ENCODE peak calls at places on chromosomes 4 and X, in eight cellular contexts. X is HS-27A, S is activated T-cell treated with anti-CD3 and anti-CD28 coated beads for 48 hours, L is KBM-7, Y is EL, V is EH, I is OCI-LY7, Z is fibroblast of pulmonary artery. C is an unnamed sample.
A peak's percentile ranks its signal among the peaks of the same experiment; 100 is the strongest.

GRCh38 chrX:31036895-31037294 is 34.9 kb downstream of the FTHL17 start:
- DNase-seq in X (no peak), S (no peak), L (peak; percentile 64), Y (peak; percentile 42), V (peak; percentile 59), I (peak; percentile 54), Z (peak; percentile 56), C (peak; percentile 61)

GRCh38 chrX:70500826-70501225 is 56.2 kb downstream of the DLG3 start:
- DNase-seq in X (no peak), S (no peak), L (no peak), Y (no peak), V (no peak), I (no peak), Z (no peak), C (no peak)

GRCh38 chrX:23756165-23756564 is 13.1 kb upstream of the ACOT9 start:
- DNase-seq in X (no peak), S (peak; percentile 23), L (peak; percentile 85), Y (peak; percentile 55), V (peak; percentile 58), I (peak; percentile 73), Z (peak; percentile 64), C (peak; percentile 37)

GRCh38 chr4:88623097-88623496 is 30.8 kb downstream of the HERC3 start:
- DNase-seq in X (peak; percentile 78), S (no peak), L (no peak), Y (peak; percentile 94), V (peak; percentile 96), I (no peak), Z (peak; percentile 76), C (peak; percentile 98)

GRCh38 chr4:35725131-35725530 is 519.2 kb downstream of the ARAP2 start:
- DNase-seq in X (no peak), S (no peak), L (peak; percentile 4), Y (no peak), V (no peak), I (peak; percentile 2), Z (no peak), C (no peak)

GRCh38 chr4:1318046-1318375 is 28.3 kb downstream of the MAEA start:
- DNase-seq in X (no peak), S (no peak), L (no peak), Y (no peak), V (no peak), I (no peak), Z (no peak), C (no peak)

GRCh38 chr4:112140536-112140935 is 4.7 kb upstream of the FAM241A start:
- DNase-seq in X (no peak), S (no peak), L (no peak), Y (no peak), V (peak; percentile 2), I (no peak), Z (peak; percentile 28), C (no peak)

GRCh38 chr4:154425514-154425913 is 66.1 kb downstream of the DCHS2 start:
- DNase-seq in X (no peak), S (no peak), L (no peak), Y (no peak), V (no peak), I (no peak), Z (no peak), C (no peak)

GRCh38 chr4:36128689-36129088 is 115.6 kb downstream of the ARAP2 start:
- DNase-seq in X (no peak), S (no peak), L (no peak), Y (no peak), V (no peak), I (no peak), Z (peak; percentile 33), C (no peak)

GRCh38 chr4:7365472-7366179 is 69.1 kb downstream of the PSAPL1 start:
- DNase-seq in X (no peak), S (no peak), L (no peak), Y (no peak), V (no peak), I (no peak), Z (no peak), C (no peak)

GRCh38 chr4:153337686-153338085 is 6.8 kb upstream of the MND1 start:
- DNase-seq in X (no peak), S (no peak), L (no peak), Y (no peak), V (no peak), I (no peak), Z (no peak), C (no peak)

GRCh38 chr4:148737071-148737470 is 294.9 kb upstream of the NR3C2 start:
- DNase-seq in X (no peak), S (no peak), L (no peak), Y (no peak), V (no peak), I (no peak), Z (no peak), C (no peak)

GRCh38 chr4:135492439-135492838 is 1290.8 kb upstream of the PABPC4L start:
- DNase-seq in X (no peak), S (no peak), L (no peak), Y (no peak), V (no peak), I (no peak), Z (no peak), C (no peak)

GRCh38 chrX:2395261-2395850 is 105.4 kb downstream of the DHRSX start:
- DNase-seq in X (no peak), S (no peak), L (no peak), Y (no peak), V (no peak), I (no peak), Z (no peak), C (no peak)

GRCh38 chr4:24471623-24472510 is 112.5 kb downstream of the DHX15 start:
- DNase-seq in X (no peak), S (no peak), L (peak; percentile 3), Y (peak; percentile 24), V (no peak), I (no peak), Z (no peak), C (no peak)

GRCh38 chr4:80180743-80181142 is 16.6 kb upstream of the PRDM8 start:
- DNase-seq in X (no peak), S (no peak), L (no peak), Y (peak; percentile 53), V (peak; percentile 51), I (no peak), Z (no peak), C (no peak)

GRCh38 chr4:141180991-141181760 is 39.5 kb upstream of the ZNF330 start:
- DNase-seq in X (no peak), S (no peak), L (no peak), Y (peak; percentile 17), V (peak; percentile 20), I (no peak), Z (no peak), C (peak; percentile 24)

GRCh38 chrX:132876509-132876837 is 82.0 kb downstream of the HS6ST2 start:
- DNase-seq in X (no peak), S (no peak), L (no peak), Y (no peak), V (no peak), I (no peak), Z (no peak), C (no peak)

GRCh38 chr4:54842226-54843055 is 184.7 kb downstream of the KIT start:
- DNase-seq in X (no peak), S (no peak), L (no peak), Y (no peak), V (no peak), I (no peak), Z (no peak), C (no peak)

GRCh38 chrX:133053854-133054565 is 42.9 kb downstream of the USP26 start:
- DNase-seq in X (no peak), S (no peak), L (no peak), Y (no peak), V (no peak), I (no peak), Z (no peak), C (peak; percentile 16)

GRCh38 chr4:135354876-135355275 is 1153.3 kb upstream of the PABPC4L start:
- DNase-seq in X (no peak), S (no peak), L (no peak), Y (peak; percentile 3), V (peak; percentile 5), I (no peak), Z (peak; percentile 11), C (no peak)

GRCh38 chr4:186844059-186844681 is 120.5 kb upstream of the FAT1 start:
- DNase-seq in X (no peak), S (no peak), L (peak; percentile 39), Y (peak; percentile 70), V (peak; percentile 91), I (no peak), Z (peak; percentile 72), C (no peak)

GRCh38 chr4:178165251-178165650 is 723.0 kb upstream of the AGA start:
- DNase-seq in X (no peak), S (no peak), L (no peak), Y (no peak), V (no peak), I (no peak), Z (no peak), C (no peak)

GRCh38 chrX:24260827-24261550 is 52.9 kb downstream of the SUPT20HL2 start:
- DNase-seq in X (no peak), S (no peak), L (peak; percentile 87), Y (peak; percentile 46), V (peak; percentile 41), I (no peak), Z (peak; percentile 62), C (no peak)

GRCh38 chr4:81471361-81472248 is at the start of gene RASGEF1B:
- DNase-seq in X (no peak), S (peak; percentile 96), L (peak; percentile 64), Y (peak; percentile 59), V (peak; percentile 70), I (peak; percentile 91), Z (peak; percentile 82), C (peak; percentile 88)

GRCh38 chr4:73142995-73143547 is 73.6 kb upstream of the COX18 start:
- DNase-seq in X (no peak), S (no peak), L (no peak), Y (no peak), V (no peak), I (no peak), Z (no peak), C (no peak)

GRCh38 chrX:68941385-68941952 is 112.6 kb downstream of the EFNB1 start:
- DNase-seq in X (no peak), S (no peak), L (no peak), Y (no peak), V (peak; percentile 7), I (no peak), Z (no peak), C (no peak)

GRCh38 chr4:41640905-41641304 is 102.9 kb downstream of the LIMCH1 start:
- DNase-seq in X (no peak), S (no peak), L (no peak), Y (no peak), V (no peak), I (no peak), Z (no peak), C (no peak)

GRCh38 chr4:7425591-7426468 is 8.9 kb downstream of the PSAPL1 start:
- DNase-seq in X (no peak), S (no peak), L (no peak), Y (no peak), V (no peak), I (no peak), Z (no peak), C (no peak)

GRCh38 chr4:22237155-22237751 is 278.6 kb downstream of the ADGRA3 start:
- DNase-seq in X (no peak), S (peak; percentile 32), L (peak; percentile 35), Y (peak; percentile 31), V (peak; percentile 4), I (no peak), Z (peak; percentile 8), C (no peak)

GRCh38 chr4:5795580-5795979 is 84.6 kb downstream of the EVC start:
- DNase-seq in X (no peak), S (no peak), L (no peak), Y (no peak), V (no peak), I (no peak), Z (no peak), C (no peak)

GRCh38 chrX:149871940-149872339 is 9.0 kb upstream of the MAGEA8 start:
- DNase-seq in X (no peak), S (peak; percentile 61), L (peak; percentile 38), Y (peak; percentile 13), V (peak; percentile 8), I (peak; percentile 33), Z (peak; percentile 4), C (peak; percentile 18)

GRCh38 chr4:25290490-25291067 is 22.0 kb upstream of the ZCCHC4 start:
- DNase-seq in X (no peak), S (no peak), L (no peak), Y (no peak), V (peak; percentile 16), I (no peak), Z (no peak), C (no peak)

GRCh38 chrX:70454441-70455365 is 10.1 kb downstream of the DLG3 start:
- DNase-seq in X (no peak), S (peak; percentile 50), L (peak; percentile 95), Y (peak; percentile 53), V (peak; percentile 59), I (peak; percentile 22), Z (peak; percentile 59), C (peak; percentile 77)

C was measured in mammary epithelial cell.